ENCODE peak calls at places on chromosomes 3 and 15, in eight cellular contexts. H is bronchial epithelial cell; J is RWPE1; A is GM12865; R is NCI-H1417; C is nephron progenitor cell; K is stomach; U is activated CD4-positive, alpha-beta T cell treated with anti-CD3 and anti-CD28 coated beads, Interleukin-2, amount 10 ng/mL, durations not matched to agents 7 days and 5 days. W is an unnamed sample.

GRCh38 chr15:36982441-36982840 is 117.9 kb downstream of the MEIS2 start:
- DNase-seq in H (no peak), J (no peak), A (no peak), R (no peak), C (no peak), K (no peak), U (no peak), W (no peak)

GRCh38 chr15:63308947-63309346 is 31.5 kb downstream of the APH1B start:
- DNase-seq in H (no peak), J (no peak), A (no peak), R (no peak), C (no peak), K (no peak), U (no peak), W (no peak)

GRCh38 chr15:35078221-35078915 is 6.7 kb downstream of the NANOGP8 start:
- DNase-seq in H (peak), J (peak), A (peak), R (peak), C (peak), K (peak), U (peak), W (peak)

GRCh38 chr15:85854345-85855097 is 59.8 kb upstream of the KLHL25 start:
- DNase-seq in H (peak), J (peak), A (peak), R (peak), C (peak), K (no peak), U (peak), W (peak)

GRCh38 chr3:43766672-43767465 is 76.1 kb downstream of the ABHD5 start:
- DNase-seq in H (peak), J (peak), A (no peak), R (no peak), C (no peak), K (no peak), U (no peak), W (no peak)

GRCh38 chr15:81760686-81761085 is 285.1 kb downstream of the MEX3B start:
- DNase-seq in H (no peak), J (no peak), A (no peak), R (no peak), C (no peak), K (no peak), U (no peak), W (no peak)

GRCh38 chr3:183033746-183034145 is 53.4 kb upstream of the DCUN1D1 start:
- DNase-seq in H (no peak), J (no peak), A (no peak), R (no peak), C (no peak), K (no peak), U (no peak), W (no peak)

GRCh38 chr15:91589360-91589759 is 264.1 kb upstream of the SLCO3A1 start:
- DNase-seq in H (no peak), J (no peak), A (no peak), R (no peak), C (no peak), K (no peak), U (peak), W (no peak)